ENCODE peak calls at places on chromosomes 4 and X, in seven cellular contexts. One of them, this sample, is unnamed.

GRCh38 chr4:150476776-150477175 is 105.2 kb upstream of the MAB21L2 start:
- DNase-seq in activated CD8-positive, alpha-beta memory T cell treated with anti-CD3 and anti-CD28 coated beads, Interleukin-2, amount 50 U/mL, for 48 hours: no peak
- DNase-seq in COR-L47: no peak
- DNase-seq in sigmoid colon: no peak
- DNase-seq in GM19239: no peak
- DNase-seq in fibroblast of lung: no peak
- DNase-seq in mesothelial cell of epicardium: no peak
- DNase-seq in this sample: no peak

GRCh38 chrX:2707334-2707760 is 16.3 kb downstream of the CD99 start:
- DNase-seq in activated CD8-positive, alpha-beta memory T cell treated with anti-CD3 and anti-CD28 coated beads, Interleukin-2, amount 50 U/mL, for 48 hours: no peak
- DNase-seq in COR-L47: no peak
- DNase-seq in sigmoid colon: peak
- DNase-seq in GM19239: peak
- DNase-seq in fibroblast of lung: peak
- DNase-seq in mesothelial cell of epicardium: no peak
- DNase-seq in this sample: peak

GRCh38 chr4:76589402-76589801 is 154.4 kb downstream of the SHROOM3 start:
- DNase-seq in activated CD8-positive, alpha-beta memory T cell treated with anti-CD3 and anti-CD28 coated beads, Interleukin-2, amount 50 U/mL, for 48 hours: no peak
- DNase-seq in COR-L47: no peak
- DNase-seq in sigmoid colon: no peak
- DNase-seq in GM19239: no peak
- DNase-seq in fibroblast of lung: peak
- DNase-seq in mesothelial cell of epicardium: no peak
- DNase-seq in this sample: no peak

GRCh38 chr4:119726505-119726904 is 97.9 kb upstream of the PDE5A start:
- DNase-seq in activated CD8-positive, alpha-beta memory T cell treated with anti-CD3 and anti-CD28 coated beads, Interleukin-2, amount 50 U/mL, for 48 hours: no peak
- DNase-seq in COR-L47: no peak
- DNase-seq in sigmoid colon: no peak
- DNase-seq in GM19239: no peak
- DNase-seq in fibroblast of lung: peak
- DNase-seq in mesothelial cell of epicardium: no peak
- DNase-seq in this sample: no peak

GRCh38 chr4:185656467-185656890 is 121.2 kb upstream of the PDLIM3 start:
- DNase-seq in activated CD8-positive, alpha-beta memory T cell treated with anti-CD3 and anti-CD28 coated beads, Interleukin-2, amount 50 U/mL, for 48 hours: no peak
- DNase-seq in COR-L47: no peak
- DNase-seq in sigmoid colon: peak
- DNase-seq in GM19239: no peak
- DNase-seq in fibroblast of lung: peak
- DNase-seq in mesothelial cell of epicardium: peak
- DNase-seq in this sample: no peak

GRCh38 chrX:77918568-77918967 is 8.1 kb downstream of the ATP7A start:
- DNase-seq in activated CD8-positive, alpha-beta memory T cell treated with anti-CD3 and anti-CD28 coated beads, Interleukin-2, amount 50 U/mL, for 48 hours: no peak
- DNase-seq in COR-L47: no peak
- DNase-seq in sigmoid colon: no peak
- DNase-seq in GM19239: no peak
- DNase-seq in fibroblast of lung: peak
- DNase-seq in mesothelial cell of epicardium: no peak
- DNase-seq in this sample: no peak

GRCh38 chrX:75655627-75656026 is 129.4 kb downstream of the MAGEE2 start:
- DNase-seq in activated CD8-positive, alpha-beta memory T cell treated with anti-CD3 and anti-CD28 coated beads, Interleukin-2, amount 50 U/mL, for 48 hours: no peak
- DNase-seq in COR-L47: no peak
- DNase-seq in sigmoid colon: no peak
- DNase-seq in GM19239: no peak
- DNase-seq in fibroblast of lung: no peak
- DNase-seq in mesothelial cell of epicardium: no peak
- DNase-seq in this sample: no peak

GRCh38 chr4:138223191-138223910 is 18.8 kb downstream of the SLC7A11 start:
- DNase-seq in activated CD8-positive, alpha-beta memory T cell treated with anti-CD3 and anti-CD28 coated beads, Interleukin-2, amount 50 U/mL, for 48 hours: no peak
- DNase-seq in COR-L47: peak
- DNase-seq in sigmoid colon: no peak
- DNase-seq in GM19239: no peak
- DNase-seq in fibroblast of lung: no peak
- DNase-seq in mesothelial cell of epicardium: no peak
- DNase-seq in this sample: no peak

GRCh38 chrX:48468693-48469691 is 1.1 kb downstream of the SLC38A5 start:
- DNase-seq in activated CD8-positive, alpha-beta memory T cell treated with anti-CD3 and anti-CD28 coated beads, Interleukin-2, amount 50 U/mL, for 48 hours: no peak
- DNase-seq in COR-L47: no peak
- DNase-seq in sigmoid colon: peak
- DNase-seq in GM19239: no peak
- DNase-seq in fibroblast of lung: no peak
- DNase-seq in mesothelial cell of epicardium: no peak
- DNase-seq in this sample: peak

GRCh38 chrX:107686792-107687191 is 58.5 kb downstream of the PRPS1 start:
- DNase-seq in activated CD8-positive, alpha-beta memory T cell treated with anti-CD3 and anti-CD28 coated beads, Interleukin-2, amount 50 U/mL, for 48 hours: no peak
- DNase-seq in COR-L47: no peak
- DNase-seq in sigmoid colon: no peak
- DNase-seq in GM19239: no peak
- DNase-seq in fibroblast of lung: peak
- DNase-seq in mesothelial cell of epicardium: no peak
- DNase-seq in this sample: no peak

GRCh38 chr4:153467897-153468262 is 1.7 kb downstream of the TMEM131L start:
- DNase-seq in activated CD8-positive, alpha-beta memory T cell treated with anti-CD3 and anti-CD28 coated beads, Interleukin-2, amount 50 U/mL, for 48 hours: no peak
- DNase-seq in COR-L47: no peak
- DNase-seq in sigmoid colon: no peak
- DNase-seq in GM19239: no peak
- DNase-seq in fibroblast of lung: no peak
- DNase-seq in mesothelial cell of epicardium: no peak
- DNase-seq in this sample: no peak